ENCODE peak calls at places on chromosomes 4 and X, in four cellular contexts. Y is upper lobe of right lung; Z is stimulated activated CD4-positive, alpha-beta T cell treated with anti-CD3 and anti-CD28 coated beads, Interleukin-15, amount 100 ng/mL, for 24 hours; I is thoracic aorta. M is an unnamed sample.

GRCh38 chr4:187606581-187606980 is 389.0 kb upstream of the ZFP42 start:
- DNase-seq in Z (peak), Y (no peak), I (no peak), M (no peak)

GRCh38 chr4:98521486-98521885 is 136.9 kb downstream of the TSPAN5 start:
- DNase-seq in Z (no peak), Y (no peak), I (no peak), M (no peak)

GRCh38 chrX:136237074-136237473 is 14.1 kb downstream of the MAP7D3 start:
- DNase-seq in Z (no peak), I (no peak), Y (no peak), M (no peak)

GRCh38 chr4:1720163-1720983 is 750 bp downstream of the TMEM129 start:
- DNase-seq in I (no peak), Y (peak), Z (peak), M (peak)

GRCh38 chrX:109847257-109848187 is 114.5 kb upstream of the ACSL4 start:
- DNase-seq in I (no peak), Z (no peak), Y (no peak), M (no peak)

GRCh38 chr4:84920591-84920990 is 45.9 kb downstream of the WDFY3 start:
- DNase-seq in I (no peak), Z (no peak), Y (no peak), M (no peak)

GRCh38 chr4:56217383-56217890 is 169.9 kb downstream of the AASDH start:
- DNase-seq in Y (no peak), I (no peak), Z (no peak), M (no peak)

GRCh38 chr4:187128971-187129370 is 405.3 kb upstream of the FAT1 start:
- DNase-seq in Z (no peak), Y (no peak), I (no peak), M (no peak)

GRCh38 chr4:3783691-3784306 is 17.6 kb downstream of the ADRA2C start:
- DNase-seq in Y (no peak), Z (peak), I (no peak), M (no peak)

GRCh38 chr4:84792366-84793301 is 173.9 kb downstream of the WDFY3 start:
- DNase-seq in I (no peak), Y (no peak), Z (no peak), M (no peak)

GRCh38 chr4:65089666-65090065 is 580.6 kb downstream of the EPHA5 start:
- DNase-seq in Y (no peak), I (no peak), Z (no peak), M (no peak)

GRCh38 chr4:108359130-108359709 is 190.5 kb upstream of the LEF1 start:
- DNase-seq in I (no peak), Z (peak), Y (no peak), M (no peak)

GRCh38 chr4:14143892-14144291 is 516.4 kb upstream of the BOD1L1 start:
- DNase-seq in Z (no peak), Y (no peak), I (no peak), M (no peak)

M was measured in lower lobe of right lung.